ENCODE peak calls at places on chromosomes 11 and 22, in seven cellular contexts. J, S, E, C, W, Z and T are unnamed samples.

GRCh38 chr11:34855754-34856095 is 60.5 kb downstream of the APIP start:
- DNase-seq in J (no peak), S (no peak), E (no peak), C (no peak), W (no peak), Z (no peak), T (no peak)

GRCh38 chr11:67436459-67437081 is 912 bp downstream of the PTPRCAP start:
- DNase-seq in J (peak), S (no peak), E (peak), C (no peak), W (no peak), Z (peak), T (no peak)

GRCh38 chr22:32073823-32074380 is 30.8 kb downstream of the SLC5A1 start:
- DNase-seq in J (no peak), S (no peak), E (no peak), C (no peak), W (no peak), Z (no peak), T (no peak)

GRCh38 chr11:1564535-1565172 is 7.4 kb downstream of the DUSP8 start:
- DNase-seq in J (peak), S (peak), E (no peak), C (peak), W (peak), Z (no peak), T (peak)

GRCh38 chr11:79393362-79394043 is 47.3 kb downstream of the TENM4 start:
- DNase-seq in J (no peak), S (no peak), E (no peak), C (no peak), W (no peak), Z (no peak), T (no peak)

GRCh38 chr22:37625737-37626136 is 13.7 kb upstream of the SH3BP1 start:
- DNase-seq in J (no peak), S (no peak), E (no peak), C (no peak), W (no peak), Z (no peak), T (no peak)

GRCh38 chr11:62004473-62004872 is 37.0 kb upstream of the FTH1 start:
- DNase-seq in J (no peak), S (no peak), E (no peak), C (peak), W (peak), Z (no peak), T (peak)

GRCh38 chr11:83051760-83052671 is 19.7 kb downstream of the RAB30 start:
- DNase-seq in J (no peak), S (peak), E (no peak), C (peak), W (peak), Z (no peak), T (peak)

GRCh38 chr11:44728491-44728910 is 1.7 kb downstream of the TSPAN18 start:
- DNase-seq in J (no peak), S (no peak), E (no peak), C (no peak), W (no peak), Z (no peak), T (no peak)